ENCODE peak calls at places on chromosomes 4 and X, in four cellular contexts. I, E, C and Z are unnamed samples.

GRCh38 chr4:1300466-1301455 is 11.1 kb downstream of the MAEA start:
- DNase-seq in I (no peak), E (no peak), C (peak), Z (peak)

GRCh38 chrX:136491832-136492231 is 4.1 kb downstream of the BRS3 start:
- DNase-seq in I (no peak), E (no peak), C (no peak), Z (no peak)

GRCh38 chr4:57168986-57169385 is 58.8 kb upstream of the IGFBP7 start:
- DNase-seq in I (no peak), E (no peak), C (no peak), Z (no peak)

GRCh38 chr4:171812377-171813194 is 618 bp upstream of the GALNTL6 start:
- DNase-seq in I (no peak), E (no peak), C (no peak), Z (no peak)

GRCh38 chr4:828641-829271 is 2.8 kb upstream of the CPLX1 start:
- DNase-seq in I (no peak), E (no peak), C (peak), Z (peak)

GRCh38 chr4:128031756-128032384 is 29.2 kb upstream of the LARP1B start:
- DNase-seq in I (no peak), E (no peak), C (no peak), Z (no peak)

GRCh38 chrX:41922694-41923171 is 621 bp downstream of the CASK start:
- DNase-seq in I (no peak), E (peak), C (peak), Z (peak)

GRCh38 chr4:37661643-37662221 is 24.4 kb downstream of the RELL1 start:
- DNase-seq in I (no peak), E (no peak), C (peak), Z (peak)

GRCh38 chrX:85851418-85851817 is 195.9 kb downstream of the CHM start:
- DNase-seq in I (no peak), E (no peak), C (no peak), Z (no peak)

GRCh38 chr4:5980436-5981155 is 37.6 kb downstream of the C4orf50 start:
- DNase-seq in I (no peak), E (no peak), C (no peak), Z (peak)

GRCh38 chr4:1470816-1471442 is 64.7 kb upstream of the NKX1-1 start:
- DNase-seq in I (no peak), E (no peak), C (no peak), Z (no peak)

GRCh38 chr4:17347445-17347844 is 164.4 kb downstream of the QDPR start:
- DNase-seq in I (no peak), E (no peak), C (peak), Z (peak)

DNA sequence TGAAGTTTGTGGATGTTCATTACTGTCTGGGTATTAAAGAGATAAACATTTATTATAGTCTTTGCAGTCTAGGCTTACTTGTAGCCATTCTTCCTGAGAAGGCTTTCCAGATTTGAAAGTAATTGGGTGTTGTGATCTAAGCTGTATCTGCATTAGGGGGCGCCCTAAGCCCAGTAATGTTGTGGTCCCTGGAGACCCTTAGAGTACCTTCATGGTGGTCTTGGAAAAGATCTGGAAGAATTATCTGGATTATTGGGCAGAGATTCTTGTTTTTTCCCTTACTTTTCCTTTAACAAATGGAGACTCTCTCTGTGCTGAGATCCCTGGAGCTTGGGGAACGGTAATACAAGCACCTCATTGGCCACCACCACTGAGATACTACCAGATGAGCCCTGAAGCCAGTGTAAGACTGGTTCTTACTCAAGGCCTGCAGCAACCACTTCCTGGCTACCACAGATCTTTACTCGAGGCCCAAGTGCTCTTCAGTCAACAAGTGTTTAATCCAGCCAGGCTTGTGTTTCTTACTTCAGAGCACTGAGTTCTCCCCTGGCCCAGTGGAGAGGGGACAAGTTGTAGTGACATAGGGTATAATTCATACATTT is 63.1 kb downstream of the RTL3 start:
- DNase-seq in I (no peak), E (peak), C (peak), Z (peak)
- TF ChIP-seq CTCF in I (no peak), E (no peak), C (peak), Z (no peak)

DNA sequence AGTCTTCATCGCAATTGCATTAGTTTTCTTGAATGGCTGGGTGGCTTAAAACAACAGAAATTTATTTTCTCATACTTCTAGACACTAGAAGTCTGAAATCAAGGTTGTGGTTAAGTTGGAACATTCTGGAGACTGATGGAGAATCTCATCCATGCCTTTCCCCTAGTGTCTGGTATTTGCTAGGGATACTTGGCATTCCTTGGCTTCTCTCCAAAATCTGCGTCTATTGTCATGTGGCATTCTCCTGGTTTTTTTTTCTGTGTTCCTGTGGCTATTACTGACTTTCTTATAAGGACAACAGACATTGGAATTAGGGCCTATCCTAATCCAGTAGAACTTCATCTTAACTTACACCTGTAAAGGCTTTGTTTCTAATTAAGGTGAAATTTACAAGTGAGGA is 272.8 kb upstream of the EPHA5 start:
- DNase-seq in I (no peak), E (no peak), C (peak), Z (peak)
- TF ChIP-seq CTCF in I (no peak), E (no peak), C (no peak), Z (peak)

DNA sequence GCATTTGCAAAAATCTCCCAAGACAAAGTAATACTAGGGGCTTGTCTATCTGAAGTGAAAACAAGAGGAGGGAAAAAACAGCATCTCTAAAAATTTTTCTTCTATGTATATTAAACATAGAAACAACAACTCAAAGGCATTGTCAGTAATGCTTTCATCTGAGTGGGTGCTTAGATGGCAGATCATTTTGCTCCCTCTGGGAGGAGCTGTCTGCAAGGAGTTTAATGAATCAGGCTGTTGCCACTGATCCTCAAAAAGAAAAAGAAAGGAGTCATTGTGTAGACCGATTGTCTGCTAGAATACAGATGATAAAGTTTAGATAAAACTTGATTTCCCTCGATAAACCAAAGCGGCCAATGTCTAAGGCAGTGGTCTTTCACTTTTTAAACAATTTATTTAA is 49.7 kb upstream of the KLHL8 start:
- DNase-seq in I (no peak), E (no peak), C (peak), Z (peak)
- TF ChIP-seq CTCF in I (peak), E (no peak), C (peak), Z (peak)

GRCh38 chrX:101407748-101408529 is at the start of the genes GLA and HNRNPH2:
- DNase-seq in I (peak), E (peak), C (peak), Z (peak)
- TF ChIP-seq CTCF in I (no peak), E (peak), C (peak), Z (no peak)

GRCh38 chrX:3939967-3940610 is 226.6 kb upstream of the PRKX start:
- DNase-seq in I (no peak), E (no peak), C (peak), Z (peak)
- TF ChIP-seq CTCF in I (peak), E (no peak), C (peak), Z (peak)

GRCh38 chr4:73523126-73523525 is 41.6 kb downstream of the AFM start:
- DNase-seq in I (no peak), E (no peak), C (no peak), Z (peak)
- TF ChIP-seq CTCF in I (no peak), E (no peak), C (no peak), Z (no peak)